ENCODE peak calls at places on chromosome 1, in four cellular contexts. R is K562, I is GM12878, M is HepG2. Z is an unnamed sample.

GRCh38 chr1:32246888-32247273 is at the start of gene FAM167B:
- DNase-seq in M (no peak), R (no peak), I (no peak), Z (no peak)

GRCh38 chr1:235221653-235222052 is 60.6 kb upstream of the RBM34 start:
- DNase-seq in I (no peak), M (no peak), R (no peak), Z (no peak)

GRCh38 chr1:7384679-7385078 is 386.4 kb upstream of the VAMP3 start:
- DNase-seq in I (no peak), M (no peak), R (no peak), Z (no peak)

GRCh38 chr1:23421752-23422312 is 2.7 kb downstream of the TCEA3 start:
- DNase-seq in R (peak), M (peak), I (no peak), Z (no peak)

GRCh38 chr1:153028771-153029170 is 2.2 kb upstream of the SPRR1B start:
- DNase-seq in R (no peak), I (no peak), M (no peak), Z (no peak)

GRCh38 chr1:115976900-115977480 is 677 bp downstream of the SLC22A15 start:
- DNase-seq in R (no peak), M (no peak), I (no peak), Z (no peak)

GRCh38 chr1:230909974-230910754 is 41.8 kb upstream of the C1orf198 start:
- DNase-seq in M (no peak), R (no peak), I (no peak), Z (no peak)

GRCh38 chr1:243962541-243962940 is 88.5 kb upstream of the ZBTB18 start:
- DNase-seq in M (no peak), R (no peak), I (no peak), Z (no peak)

DNA sequence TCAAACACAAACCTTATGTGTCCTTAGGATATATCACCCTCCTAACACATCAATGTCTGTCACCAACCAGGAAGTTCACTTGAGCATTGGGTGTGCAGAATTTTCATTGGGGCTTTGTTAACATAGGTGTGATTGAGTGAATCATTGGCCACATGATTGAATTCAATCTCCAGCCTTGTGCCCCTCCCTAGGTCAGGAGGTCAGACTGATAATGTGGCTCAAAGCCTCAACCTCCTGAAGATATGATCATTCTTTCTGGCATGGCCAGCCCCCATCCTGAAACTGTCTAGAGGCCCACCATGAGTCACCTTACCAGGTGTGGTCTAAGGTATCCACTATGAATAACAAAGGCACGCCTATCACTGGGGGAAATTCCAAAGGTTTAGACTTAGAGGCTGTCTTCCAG is 90.1 kb downstream of the PKN2 start:
- DNase-seq in I (no peak), M (peak), R (no peak), Z (peak)
- H3K4me3 ChIP-seq in I (no peak), M (no peak), R (no peak), Z (no peak)

GRCh38 chr1:212213754-212214153 is 71.5 kb upstream of the PPP2R5A start:
- DNase-seq in R (peak), I (no peak), M (no peak), Z (no peak)
- TF ChIP-seq CHD4 in R (no peak), I (no peak), M (no peak), Z (no peak)

GRCh38 chr1:44168520-44169098 is 27.2 kb upstream of the KLF18 start:
- DNase-seq in I (no peak), R (no peak), M (no peak), Z (no peak)
- H3K4me3 ChIP-seq in I (no peak), R (no peak), M (no peak), Z (no peak)

DNA sequence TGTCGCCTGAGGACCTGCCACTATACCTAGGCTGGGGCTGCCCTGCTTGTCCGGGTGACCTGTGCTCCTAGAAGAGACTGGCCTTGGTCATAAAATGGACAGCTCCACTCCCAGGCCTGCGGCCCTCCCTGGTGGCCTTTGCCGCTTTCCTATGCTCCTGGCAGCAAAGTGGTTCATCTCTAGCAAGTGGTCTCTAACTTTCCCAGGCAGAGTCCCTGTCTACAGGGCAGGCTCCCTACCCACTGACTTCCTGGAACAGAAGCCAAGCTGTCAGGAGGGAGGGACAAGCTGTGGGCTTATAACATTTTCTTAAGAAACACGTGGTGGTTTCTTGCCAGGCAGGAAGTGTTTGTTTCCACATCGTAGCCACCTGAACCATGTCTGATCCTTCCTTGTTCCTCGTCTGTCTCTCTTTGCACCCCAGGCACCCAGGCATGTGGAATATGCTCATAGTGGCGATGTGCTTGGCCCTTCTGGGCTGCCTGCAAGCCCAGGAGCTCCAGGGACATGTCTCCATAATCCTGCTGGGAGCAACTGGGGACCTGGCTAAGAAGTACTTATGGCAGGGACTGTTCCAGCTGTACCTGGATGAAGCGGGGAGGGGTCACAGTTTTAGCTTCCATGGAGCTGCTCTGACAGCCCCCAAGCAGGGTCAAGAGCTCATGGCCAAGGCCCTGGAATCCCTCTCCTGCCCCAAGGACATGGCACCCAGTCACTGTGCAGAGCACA is 10.1 kb downstream of the H6PD start:
- DNase-seq in M (no peak), I (no peak), R (no peak), Z (no peak)
- TF ChIP-seq CHD4 in M (no peak), I (no peak), R (no peak), Z (no peak)

Z was measured in A549.